ENCODE peak calls at places on chromosome 1, in six cellular contexts. A, L, H, B, U and K are unnamed samples.

GRCh38 chr1:224116131-224116530 is 2.2 kb downstream of the FBXO28 start:
- DNase-seq in A (no peak), L (peak), H (peak), B (no peak), U (no peak), K (no peak)

GRCh38 chr1:26317612-26318337 is at the start of gene CD52:
- DNase-seq in A (peak), L (no peak), H (no peak), B (no peak), U (peak), K (no peak)

GRCh38 chr1:61757945-61758344 is 15.7 kb downstream of the PATJ start:
- DNase-seq in A (no peak), L (peak), H (no peak), B (no peak), U (no peak), K (no peak)

GRCh38 chr1:92956254-92956653 is 5.0 kb downstream of the DIPK1A start:
- DNase-seq in A (no peak), L (no peak), H (no peak), B (no peak), U (no peak), K (no peak)

GRCh38 chr1:162562452-162562828 is 918 bp downstream of the UAP1 start:
- DNase-seq in A (no peak), L (peak), H (no peak), B (no peak), U (no peak), K (no peak)

GRCh38 chr1:226722901-226723639 is 16.0 kb downstream of the ITPKB start:
- DNase-seq in A (peak), L (no peak), H (no peak), B (no peak), U (no peak), K (no peak)

GRCh38 chr1:116762781-116763115 is 8.5 kb downstream of the CD2 start:
- DNase-seq in A (no peak), L (no peak), H (no peak), B (no peak), U (no peak), K (no peak)

GRCh38 chr1:93908394-93909145 is 660 bp downstream of the GCLM start:
- DNase-seq in A (peak), L (peak), H (peak), B (peak), U (peak), K (peak)

GRCh38 chr1:116768416-116768815 is 14.2 kb downstream of the CD2 start:
- DNase-seq in A (no peak), L (no peak), H (no peak), B (no peak), U (no peak), K (no peak)

GRCh38 chr1:37034301-37035013 is at the start of gene GRIK3:
- DNase-seq in A (no peak), L (no peak), H (no peak), B (no peak), U (no peak), K (no peak)

GRCh38 chr1:181018901-181019681 is 3.6 kb downstream of the STX6 start:
- DNase-seq in A (no peak), L (no peak), H (no peak), B (no peak), U (no peak), K (no peak)

GRCh38 chr1:181016563-181016962 is 6.1 kb downstream of the STX6 start:
- DNase-seq in A (no peak), L (no peak), H (no peak), B (no peak), U (no peak), K (no peak)

GRCh38 chr1:181023265-181024057 is 791 bp upstream of the STX6 start:
- DNase-seq in A (no peak), L (no peak), H (no peak), B (no peak), U (no peak), K (no peak)

GRCh38 chr1:181021811-181022434 is 747 bp downstream of the STX6 start:
- DNase-seq in A (peak), L (peak), H (peak), B (peak), U (peak), K (peak)

GRCh38 chr1:181021155-181021554 is 1.5 kb downstream of the STX6 start:
- DNase-seq in A (no peak), L (no peak), H (no peak), B (no peak), U (no peak), K (no peak)
- H3K4me3 ChIP-seq in A (no peak), L (peak), H (peak), B (peak), U (peak), K (peak)

GRCh38 chr1:23524163-23524562 is 6.9 kb downstream of the E2F2 start:
- DNase-seq in A (no peak), L (no peak), H (no peak), B (no peak), U (no peak), K (no peak)
- H3K4me3 ChIP-seq in A (no peak), L (no peak), H (no peak), B (no peak), U (peak), K (no peak)

GRCh38 chr1:30911061-30911954 is 2.8 kb upstream of the SDC3 start:
- DNase-seq in A (peak), L (peak), H (peak), B (peak), U (no peak), K (no peak)

GRCh38 chr1:30907641-30908445 is 715 bp downstream of the SDC3 start:
- DNase-seq in A (no peak), L (no peak), H (no peak), B (no peak), U (no peak), K (peak)

GRCh38 chr1:30908446-30908885 is at the start of gene SDC3:
- DNase-seq in A (no peak), L (peak), H (peak), B (no peak), U (no peak), K (no peak)

GRCh38 chr1:30907390-30907640 is 1.2 kb downstream of the SDC3 start:
- DNase-seq in A (no peak), L (no peak), H (no peak), B (no peak), U (no peak), K (no peak)

DNA sequence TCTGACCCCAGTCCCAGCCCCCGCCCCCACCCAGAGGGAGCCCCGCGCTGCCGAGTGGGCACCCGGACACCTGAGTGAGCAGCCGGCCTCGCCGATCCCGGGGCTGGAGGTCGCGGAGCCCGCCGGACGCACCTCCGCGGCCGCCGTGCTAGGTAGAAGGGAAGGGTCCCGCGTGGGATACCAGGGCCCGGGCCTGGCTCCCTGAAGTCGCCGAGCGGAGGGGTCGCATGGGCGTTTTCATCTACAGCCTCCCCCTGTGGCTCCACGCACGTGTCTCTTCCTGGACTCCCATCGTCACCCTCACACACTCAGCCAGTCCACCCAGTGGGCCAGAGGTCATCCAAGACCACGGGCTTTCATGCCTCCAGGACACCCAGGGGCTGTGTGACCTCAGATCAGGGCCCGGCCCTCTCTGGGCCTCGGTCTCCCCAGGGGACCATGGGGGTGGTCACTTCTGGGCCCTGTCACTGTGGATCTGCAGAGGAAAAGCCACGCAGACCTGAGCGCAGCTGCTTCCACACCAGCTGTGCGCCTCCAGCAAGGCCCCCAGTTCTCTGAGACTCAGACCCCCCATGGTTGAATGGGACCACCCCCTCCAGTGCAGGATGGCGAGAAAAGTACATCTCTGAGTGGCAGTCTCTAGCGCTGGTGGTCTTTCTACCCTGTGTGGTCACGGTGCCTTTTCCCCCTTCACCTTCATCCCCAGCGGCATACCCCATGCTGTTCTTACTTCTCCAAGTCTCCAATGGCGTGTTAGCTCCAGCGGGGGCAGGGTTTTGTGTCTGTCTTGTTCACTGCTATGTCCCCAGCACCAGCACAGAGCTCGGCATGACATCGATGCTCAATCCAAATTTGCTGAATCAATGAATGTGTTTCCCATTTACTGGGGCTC is 574 bp upstream of the SDC3 start:
- DNase-seq in A (no peak), L (no peak), H (no peak), B (no peak), U (no peak), K (peak)
- H3K4me3 ChIP-seq in A (no peak), L (peak), H (peak), B (peak), U (peak), K (peak)

GRCh38 chr1:47510282-47510811 is 72.5 kb downstream of the FOXD2 start:
- DNase-seq in A (no peak), L (no peak), H (no peak), B (no peak), U (no peak), K (no peak)

GRCh38 chr1:47507140-47507539 is 69.3 kb downstream of the FOXD2 start:
- DNase-seq in A (no peak), L (no peak), H (no peak), B (no peak), U (no peak), K (no peak)

GRCh38 chr1:47507921-47508894 is 70.4 kb downstream of the FOXD2 start:
- DNase-seq in A (no peak), L (no peak), H (peak), B (peak), U (no peak), K (no peak)

GRCh38 chr1:47511825-47512224 is 74.0 kb downstream of the FOXD2 start:
- DNase-seq in A (no peak), L (no peak), H (no peak), B (no peak), U (no peak), K (no peak)

DNA sequence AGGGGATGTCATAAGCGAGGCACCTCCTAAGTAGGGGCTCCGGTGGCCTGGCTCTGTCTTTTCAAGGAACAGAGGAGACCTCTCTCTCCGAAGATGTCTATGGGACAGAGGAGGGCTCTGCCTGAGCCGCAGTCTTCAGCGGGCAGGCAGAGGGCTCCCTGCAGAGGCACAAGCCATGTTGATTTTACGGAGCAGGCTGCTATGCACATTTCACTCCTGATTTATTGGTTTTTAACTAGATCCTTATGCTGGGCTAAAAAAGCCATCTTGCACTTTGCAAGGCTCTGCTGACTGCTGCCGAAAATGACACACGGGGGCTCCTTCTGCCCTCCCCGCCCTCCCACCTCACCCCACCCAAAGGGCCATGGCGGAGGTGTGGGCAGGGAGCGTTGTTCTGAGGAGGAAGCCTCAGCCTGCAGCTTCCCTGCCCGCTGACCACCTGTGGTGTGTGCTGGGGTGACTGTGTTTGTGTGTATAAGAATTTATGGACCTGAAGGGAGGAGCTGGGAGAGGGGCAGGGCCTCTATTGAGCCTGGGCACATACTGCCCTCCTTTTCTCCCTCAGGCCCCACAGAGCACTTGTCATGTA is 71.2 kb downstream of the FOXD2 start:
- DNase-seq in A (no peak), L (no peak), H (peak), B (no peak), U (no peak), K (no peak)
- H3K4me3 ChIP-seq in A (peak), L (no peak), H (peak), B (peak), U (peak), K (no peak)